ENCODE peak calls at places on chromosomes 12 and 14, in four cellular contexts. One of them, this sample, is unnamed.

GRCh38 chr14:93160353-93160801 is 24.3 kb downstream of the MOAP1 start:
- DNase-seq in uterus: no peak
- DNase-seq in AG08396: peak
- DNase-seq in stomach: no peak
- DNase-seq in this sample: no peak

GRCh38 chr14:100708349-100709217 is 18.1 kb upstream of the DLK1 start:
- DNase-seq in uterus: peak
- DNase-seq in AG08396: no peak
- DNase-seq in stomach: peak
- DNase-seq in this sample: no peak

GRCh38 chr14:22040781-22041125 is 367.1 kb upstream of the OR4E1 start:
- DNase-seq in uterus: no peak
- DNase-seq in AG08396: no peak
- DNase-seq in stomach: no peak
- DNase-seq in this sample: no peak

GRCh38 chr14:67514650-67515385 is 18.3 kb upstream of the PLEKHH1 start:
- DNase-seq in uterus: peak
- DNase-seq in AG08396: peak
- DNase-seq in stomach: peak
- DNase-seq in this sample: no peak

GRCh38 chr14:105891631-105892452 is 365.5 kb downstream of the TMEM121 start:
- DNase-seq in uterus: peak
- DNase-seq in AG08396: no peak
- DNase-seq in stomach: peak
- DNase-seq in this sample: no peak

GRCh38 chr12:26810330-26810729 is 22.7 kb downstream of the ITPR2 start:
- DNase-seq in uterus: peak
- DNase-seq in AG08396: peak
- DNase-seq in stomach: peak
- DNase-seq in this sample: no peak

GRCh38 chr14:22375321-22375930 is 213.6 kb downstream of the DAD1 start:
- DNase-seq in uterus: no peak
- DNase-seq in AG08396: no peak
- DNase-seq in stomach: no peak
- DNase-seq in this sample: peak

GRCh38 chr14:58243790-58244555 is 670 bp upstream of the PSMA3 start:
- DNase-seq in uterus: no peak
- DNase-seq in AG08396: peak
- DNase-seq in stomach: no peak
- DNase-seq in this sample: no peak

GRCh38 chr12:25806271-25806670 is 152.2 kb upstream of the RASSF8 start:
- DNase-seq in uterus: no peak
- DNase-seq in AG08396: no peak
- DNase-seq in stomach: no peak
- DNase-seq in this sample: no peak

GRCh38 chr14:63663428-63664142 is 21.9 kb upstream of the WDR89 start:
- DNase-seq in uterus: no peak
- DNase-seq in AG08396: peak
- DNase-seq in stomach: no peak
- DNase-seq in this sample: no peak

GRCh38 chr14:103102689-103103260 is 8.2 kb downstream of the EXOC3L4 start:
- DNase-seq in uterus: no peak
- DNase-seq in AG08396: no peak
- DNase-seq in stomach: no peak
- DNase-seq in this sample: no peak

GRCh38 chr12:100706029-100706428 is 88.5 kb upstream of the ANO4 start:
- DNase-seq in uterus: no peak
- DNase-seq in AG08396: peak
- DNase-seq in stomach: no peak
- DNase-seq in this sample: peak

GRCh38 chr12:108649126-108649525 is 15.4 kb upstream of the SELPLG start:
- DNase-seq in uterus: no peak
- DNase-seq in AG08396: no peak
- DNase-seq in stomach: no peak
- DNase-seq in this sample: peak

GRCh38 chr12:14810953-14811483 is 3.0 kb downstream of the SMCO3 start:
- DNase-seq in uterus: no peak
- DNase-seq in AG08396: peak
- DNase-seq in stomach: no peak
- DNase-seq in this sample: no peak

GRCh38 chr12:77813558-77813957 is 17.1 kb upstream of the NAV3 start:
- DNase-seq in uterus: no peak
- DNase-seq in AG08396: no peak
- DNase-seq in stomach: no peak
- DNase-seq in this sample: no peak

GRCh38 chr14:104296388-104297312 is 158.3 kb downstream of the KIF26A start:
- DNase-seq in uterus: no peak
- DNase-seq in AG08396: no peak
- DNase-seq in stomach: no peak
- DNase-seq in this sample: no peak

GRCh38 chr14:95359974-95360826 is 40.5 kb upstream of the CLMN start:
- DNase-seq in uterus: no peak
- DNase-seq in AG08396: no peak
- DNase-seq in stomach: peak
- DNase-seq in this sample: no peak

GRCh38 chr12:65895759-65896656 is 71.7 kb downstream of the HMGA2 start:
- DNase-seq in uterus: no peak
- DNase-seq in AG08396: no peak
- DNase-seq in stomach: no peak
- DNase-seq in this sample: no peak

GRCh38 chr14:103656031-103656757 is 27.2 kb downstream of the KLC1 start:
- DNase-seq in uterus: no peak
- DNase-seq in AG08396: no peak
- DNase-seq in stomach: no peak
- DNase-seq in this sample: no peak

GRCh38 chr12:47226199-47226598 is 146.4 kb upstream of the AMIGO2 start:
- DNase-seq in uterus: no peak
- DNase-seq in AG08396: no peak
- DNase-seq in stomach: no peak
- DNase-seq in this sample: no peak

GRCh38 chr12:105814283-105814682 is 324.5 kb downstream of the NUAK1 start:
- DNase-seq in uterus: no peak
- DNase-seq in AG08396: no peak
- DNase-seq in stomach: no peak
- DNase-seq in this sample: no peak

GRCh38 chr14:50772361-50772760 is 58.6 kb downstream of the NIN start:
- DNase-seq in uterus: no peak
- DNase-seq in AG08396: peak
- DNase-seq in stomach: no peak
- DNase-seq in this sample: peak

GRCh38 chr12:89927226-89927698 is 218.6 kb upstream of the ATP2B1 start:
- DNase-seq in uterus: no peak
- DNase-seq in AG08396: no peak
- DNase-seq in stomach: no peak
- DNase-seq in this sample: no peak

This sample was measured in non-pigmented ciliary epithelial cell.